ENCODE peak calls at places on chromosomes 3 and 15, in six cellular contexts. N is HCT116, B is suprapubic skin, G is endothelial cell of umbilical vein, X is spleen, Z is GM12892. I is an unnamed sample.

GRCh38 chr3:155195558-155195957 is 97.9 kb downstream of the STRIT1 start:
- DNase-seq in N (no peak), B (no peak), X (no peak), G (no peak), Z (no peak), I (no peak)

GRCh38 chr3:50885491-50885890 is 210.8 kb downstream of the DOCK3 start:
- DNase-seq in N (no peak), G (no peak), X (no peak), Z (no peak), B (no peak), I (no peak)

GRCh38 chr3:167067844-167068161 is 312.3 kb downstream of the ZBBX start:
- DNase-seq in N (no peak), G (no peak), B (no peak), X (no peak), Z (no peak), I (no peak)

GRCh38 chr3:86973440-86973839 is 17.5 kb downstream of the VGLL3 start:
- DNase-seq in G (no peak), Z (no peak), N (no peak), B (no peak), X (no peak), I (no peak)

GRCh38 chr3:94184781-94185180 is 121.9 kb downstream of the NSUN3 start:
- DNase-seq in Z (no peak), B (no peak), G (peak; percentile 4), X (no peak), N (no peak), I (no peak)

GRCh38 chr3:79041621-79042020 is 726.2 kb downstream of the ROBO1 start:
- DNase-seq in X (no peak), B (no peak), G (no peak), Z (no peak), N (no peak), I (no peak)

GRCh38 chr3:49803464-49804140 is 541 bp downstream of the INKA1 start:
- DNase-seq in X (peak; percentile 90), B (peak; percentile 79), Z (peak; percentile 53), G (peak; percentile 69), N (no peak), I (peak; percentile 76)

GRCh38 chr3:142031575-142031974 is 117.8 kb downstream of the TFDP2 start:
- DNase-seq in G (no peak), N (no peak), Z (no peak), X (no peak), B (no peak), I (no peak)

GRCh38 chr3:127959873-127960272 is 44.8 kb downstream of the KBTBD12 start:
- DNase-seq in Z (no peak), X (no peak), N (no peak), B (no peak), G (peak; percentile 31), I (no peak)

GRCh38 chr3:159616234-159616825 is 372.3 kb upstream of the IL12A start:
- DNase-seq in N (no peak), X (no peak), Z (no peak), G (peak; percentile 60), B (no peak), I (no peak)

GRCh38 chr3:52221563-52222318 is 3.7 kb downstream of the TLR9 start:
- DNase-seq in X (peak; percentile 88), B (peak; percentile 64), Z (no peak), N (no peak), G (no peak), I (peak; percentile 51)

GRCh38 chr3:186966406-186966805 is 36.1 kb downstream of the ST6GAL1 start:
- DNase-seq in X (no peak), B (no peak), N (no peak), Z (no peak), G (no peak), I (no peak)

GRCh38 chr3:107373896-107374295 is 3.3 kb upstream of the CCDC54 start:
- DNase-seq in B (no peak), G (no peak), X (no peak), Z (no peak), N (no peak), I (no peak)

GRCh38 chr3:73018790-73019441 is 22.3 kb downstream of the PPP4R2 start:
- DNase-seq in N (no peak), Z (no peak), G (no peak), B (no peak), X (no peak), I (no peak)

GRCh38 chr3:60131607-60132006 is 1081.8 kb upstream of the CFAP20DC start:
- DNase-seq in Z (no peak), X (no peak), B (no peak), G (no peak), N (no peak), I (no peak)

GRCh38 chr3:60133269-60133877 is 1083.5 kb upstream of the CFAP20DC start:
- DNase-seq in Z (no peak), B (no peak), N (no peak), X (no peak), G (no peak), I (no peak)

GRCh38 chr3:60135474-60135873 is 1085.6 kb upstream of the CFAP20DC start:
- DNase-seq in N (no peak), G (no peak), Z (no peak), B (no peak), X (no peak), I (no peak)

GRCh38 chr3:60140160-60140559 is 1090.3 kb upstream of the CFAP20DC start:
- DNase-seq in G (no peak), X (no peak), B (no peak), N (no peak), Z (no peak), I (no peak)

DNA sequence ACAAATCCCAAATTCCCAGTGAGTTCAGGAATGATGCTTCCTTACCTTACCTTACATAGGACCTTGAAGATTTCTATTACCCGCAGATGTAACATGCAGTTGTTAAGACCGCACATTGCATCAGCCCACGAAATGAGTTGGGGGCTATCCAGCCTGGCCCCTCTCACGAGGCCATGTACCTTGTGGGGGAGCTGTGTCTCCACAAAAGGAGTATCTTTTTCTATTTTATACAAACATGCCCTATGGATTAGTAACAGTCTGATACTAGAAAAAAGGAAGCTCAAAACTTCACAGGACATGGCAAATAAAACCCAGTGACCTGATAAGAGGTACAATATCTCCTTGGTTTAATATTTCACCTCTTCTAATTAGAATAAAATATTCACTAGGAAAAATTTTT is 1086.8 kb upstream of the CFAP20DC start:
- DNase-seq in Z (no peak), G (no peak), X (no peak), B (no peak), N (no peak), I (no peak)
- TF ChIP-seq POLR2AphosphoS5 in Z (no peak), G (no peak), X (no peak), B (no peak), N (no peak), I (no peak)

GRCh38 chr3:11198495-11198894 is 44.2 kb downstream of the HRH1 start:
- DNase-seq in Z (no peak), G (no peak), N (no peak), X (no peak), B (no peak), I (no peak)

GRCh38 chr3:11198070-11198469 is 43.8 kb downstream of the HRH1 start:
- DNase-seq in Z (no peak), N (no peak), G (no peak), B (peak; percentile 51), X (no peak), I (no peak)

GRCh38 chr3:11195721-11196332 is 41.5 kb downstream of the HRH1 start:
- DNase-seq in N (no peak), G (peak; percentile 65), Z (no peak), B (peak; percentile 30), X (no peak), I (no peak)

GRCh38 chr3:11197471-11197870 is 43.2 kb downstream of the HRH1 start:
- DNase-seq in B (no peak), N (no peak), X (no peak), Z (no peak), G (peak; percentile 69), I (no peak)

DNA sequence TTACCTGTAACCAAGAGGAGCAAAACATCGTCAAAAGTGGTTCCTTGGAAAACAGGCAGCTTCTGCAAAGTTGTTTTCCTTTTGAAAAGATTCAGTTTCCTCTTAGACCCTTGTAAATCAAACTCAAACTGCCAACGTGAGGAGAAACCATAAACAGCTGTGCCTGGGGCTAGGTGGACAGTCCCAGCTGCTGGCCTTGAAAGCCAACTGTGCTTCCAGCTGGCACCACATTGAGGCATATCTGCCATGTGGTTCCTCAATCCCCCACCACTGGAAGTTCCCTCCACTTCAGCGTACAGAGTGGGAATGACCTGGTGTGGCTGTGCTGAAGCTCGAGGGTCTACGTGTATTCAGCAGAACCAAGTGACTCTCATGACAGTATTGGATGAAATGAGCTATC is 40.9 kb downstream of the HRH1 start:
- DNase-seq in B (peak; percentile 47), X (no peak), Z (no peak), N (no peak), G (peak; percentile 79), I (no peak)
- TF ChIP-seq POLR2AphosphoS5 in B (no peak), X (no peak), Z (no peak), N (no peak), G (no peak), I (no peak)

GRCh38 chr15:78810003-78810376 is 1.3 kb downstream of the ADAMTS7 start:
- DNase-seq in G (no peak), N (no peak), B (peak; percentile 56), Z (no peak), X (no peak), I (no peak)

GRCh38 chr15:78808550-78808949 is 2.7 kb downstream of the ADAMTS7 start:
- DNase-seq in G (peak; percentile 37), Z (no peak), N (peak; percentile 34), B (no peak), X (no peak), I (no peak)

GRCh38 chr15:78810377-78811123 is 714 bp downstream of the ADAMTS7 start:
- DNase-seq in Z (peak; percentile 49), X (peak; percentile 81), N (no peak), G (peak; percentile 45), B (peak; percentile 68), I (no peak)

GRCh38 chr15:78811825-78812183 is 540 bp upstream of the ADAMTS7 start:
- DNase-seq in X (no peak), G (peak; percentile 18), Z (no peak), N (no peak), B (peak; percentile 66), I (no peak)

GRCh38 chr15:78811124-78811824 is at the start of gene ADAMTS7:
- DNase-seq in G (peak; percentile 62), X (peak; percentile 88), Z (peak; percentile 91), N (peak; percentile 46), B (peak; percentile 77), I (no peak)
- TF ChIP-seq POLR2AphosphoS5 in G (peak; percentile 59), X (peak; percentile 12), Z (no peak), N (peak; percentile 38), B (no peak), I (no peak)

DNA sequence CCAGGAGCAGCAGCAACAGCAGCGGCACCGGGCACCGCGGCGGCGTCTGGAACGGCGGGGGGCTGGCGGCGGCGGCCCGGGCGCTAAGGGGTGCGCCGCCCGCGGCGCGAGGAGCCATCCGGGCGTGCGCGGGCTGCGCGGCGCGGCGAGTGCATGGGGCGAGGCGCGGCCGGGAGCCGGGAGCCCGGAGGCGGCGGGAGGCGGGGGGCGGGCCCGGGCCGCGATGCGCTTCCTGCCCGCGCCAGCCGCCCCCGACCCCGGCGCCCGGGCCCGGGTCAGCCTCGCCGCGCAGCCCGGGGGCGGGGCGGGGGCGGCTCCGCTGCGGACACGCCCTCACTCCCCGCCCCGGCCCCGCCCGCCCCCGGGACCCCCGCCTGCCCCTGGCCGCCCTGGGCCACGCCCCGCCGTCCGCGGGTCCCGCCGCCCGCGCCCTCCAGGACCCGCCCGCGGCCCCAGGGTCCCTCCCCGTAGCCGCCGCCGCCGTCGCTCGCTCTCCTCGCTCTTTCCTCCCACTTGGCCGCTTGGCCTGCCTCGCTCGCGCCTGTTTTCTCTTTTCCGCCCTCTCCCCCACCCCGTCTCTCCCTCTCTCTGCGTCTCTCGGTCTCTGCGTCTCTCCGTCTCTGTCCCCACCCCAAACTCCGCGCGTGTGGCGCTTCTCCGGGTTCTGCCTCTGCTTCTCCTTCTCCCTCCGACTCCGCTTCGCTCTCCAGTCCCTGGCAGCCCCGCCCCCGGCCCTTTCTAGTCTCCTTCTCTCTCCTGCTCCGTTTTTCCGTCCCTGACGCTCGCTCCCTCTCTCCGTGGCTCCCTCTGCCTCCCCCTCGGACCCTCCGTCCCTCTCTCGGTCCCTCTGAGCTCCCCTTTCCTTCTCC is at the start of gene PLXND1:
- DNase-seq in Z (peak; percentile 73), G (peak; percentile 81), N (no peak), X (peak; percentile 91), B (peak; percentile 87), I (peak; percentile 42)
- TF ChIP-seq POLR2AphosphoS5 in Z (no peak), G (peak; percentile 87), N (peak; percentile 64), X (peak; percentile 85), B (no peak), I (peak; percentile 50)

I was measured in breast epithelium.